ENCODE peak calls at places on chromosomes 16 and 17, in eight cellular contexts. E, G, Q, Y, L, J, R and B are unnamed samples.

GRCh38 chr16:707062-707538 is 1.5 kb upstream of the FBXL16 start:
- DNase-seq in E (no peak), G (no peak), Q (no peak), Y (no peak), L (no peak), J (no peak), R (no peak), B (no peak)

GRCh38 chr16:63689068-63689467 is 1432.8 kb downstream of the CDH11 start:
- DNase-seq in E (no peak), G (no peak), Q (no peak), Y (no peak), L (no peak), J (no peak), R (no peak), B (no peak)

GRCh38 chr16:81480856-81481821 is 36.5 kb downstream of the CMIP start:
- DNase-seq in E (no peak), G (no peak), Q (peak), Y (peak), L (no peak), J (peak), R (no peak), B (no peak)

GRCh38 chr16:85327731-85328664 is 215.7 kb upstream of the CIBAR2 start:
- DNase-seq in E (no peak), G (no peak), Q (no peak), Y (peak), L (no peak), J (no peak), R (no peak), B (no peak)

GRCh38 chr17:35241520-35241919 is 1.4 kb upstream of the SLFN5 start:
- DNase-seq in E (no peak), G (no peak), Q (no peak), Y (no peak), L (no peak), J (no peak), R (no peak), B (no peak)

GRCh38 chr17:57370051-57370581 is 113.8 kb downstream of the MSI2 start:
- DNase-seq in E (peak), G (no peak), Q (peak), Y (peak), L (no peak), J (no peak), R (no peak), B (peak)

GRCh38 chr17:28727727-28728363 is 743 bp upstream of the NEK8 start:
- DNase-seq in E (peak), G (peak), Q (peak), Y (peak), L (no peak), J (peak), R (peak), B (peak)

GRCh38 chr16:2149630-2150417 is 1.4 kb downstream of the RAB26 start:
- DNase-seq in E (no peak), G (no peak), Q (peak), Y (no peak), L (peak), J (peak), R (no peak), B (no peak)

GRCh38 chr17:9173386-9173983 is 152.2 kb downstream of the NTN1 start:
- DNase-seq in E (no peak), G (no peak), Q (no peak), Y (no peak), L (no peak), J (no peak), R (no peak), B (no peak)

GRCh38 chr16:80693553-80693952 is 110.8 kb downstream of the CDYL2 start:
- DNase-seq in E (no peak), G (no peak), Q (no peak), Y (no peak), L (no peak), J (no peak), R (no peak), B (no peak)

GRCh38 chr16:11448796-11449416 is 103.6 kb downstream of the RMI2 start:
- DNase-seq in E (no peak), G (no peak), Q (no peak), Y (no peak), L (no peak), J (no peak), R (no peak), B (no peak)

GRCh38 chr16:11449716-11450115 is 104.5 kb downstream of the RMI2 start:
- DNase-seq in E (no peak), G (no peak), Q (no peak), Y (no peak), L (no peak), J (no peak), R (no peak), B (no peak)

GRCh38 chr16:11446566-11447119 is 101.4 kb downstream of the RMI2 start:
- DNase-seq in E (no peak), G (no peak), Q (no peak), Y (no peak), L (no peak), J (no peak), R (no peak), B (no peak)

GRCh38 chr16:11447272-11447671 is 102.0 kb downstream of the RMI2 start:
- DNase-seq in E (no peak), G (no peak), Q (no peak), Y (no peak), L (no peak), J (no peak), R (no peak), B (no peak)

GRCh38 chr16:11447836-11448235 is 102.6 kb downstream of the RMI2 start:
- DNase-seq in E (no peak), G (no peak), Q (no peak), Y (no peak), L (no peak), J (no peak), R (no peak), B (no peak)
- H3K27ac ChIP-seq in E (no peak), G (no peak), Q (no peak), Y (no peak), L (no peak), J (no peak), R (no peak), B (no peak)

GRCh38 chr16:3496386-3496785 is 1.1 kb upstream of the C16orf90 start:
- DNase-seq in E (no peak), G (peak), Q (no peak), Y (no peak), L (peak), J (no peak), R (no peak), B (no peak)

GRCh38 chr16:3498988-3499387 is 1.8 kb upstream of the CLUAP1 start:
- DNase-seq in E (no peak), G (peak), Q (no peak), Y (no peak), L (peak), J (no peak), R (no peak), B (no peak)

GRCh38 chr16:3497771-3498170 is 2.5 kb upstream of the C16orf90 start:
- DNase-seq in E (no peak), G (peak), Q (no peak), Y (no peak), L (peak), J (no peak), R (no peak), B (no peak)

GRCh38 chr16:3503513-3503912 is 2.7 kb downstream of the CLUAP1 start:
- DNase-seq in E (peak), G (peak), Q (no peak), Y (no peak), L (no peak), J (no peak), R (no peak), B (no peak)

DNA sequence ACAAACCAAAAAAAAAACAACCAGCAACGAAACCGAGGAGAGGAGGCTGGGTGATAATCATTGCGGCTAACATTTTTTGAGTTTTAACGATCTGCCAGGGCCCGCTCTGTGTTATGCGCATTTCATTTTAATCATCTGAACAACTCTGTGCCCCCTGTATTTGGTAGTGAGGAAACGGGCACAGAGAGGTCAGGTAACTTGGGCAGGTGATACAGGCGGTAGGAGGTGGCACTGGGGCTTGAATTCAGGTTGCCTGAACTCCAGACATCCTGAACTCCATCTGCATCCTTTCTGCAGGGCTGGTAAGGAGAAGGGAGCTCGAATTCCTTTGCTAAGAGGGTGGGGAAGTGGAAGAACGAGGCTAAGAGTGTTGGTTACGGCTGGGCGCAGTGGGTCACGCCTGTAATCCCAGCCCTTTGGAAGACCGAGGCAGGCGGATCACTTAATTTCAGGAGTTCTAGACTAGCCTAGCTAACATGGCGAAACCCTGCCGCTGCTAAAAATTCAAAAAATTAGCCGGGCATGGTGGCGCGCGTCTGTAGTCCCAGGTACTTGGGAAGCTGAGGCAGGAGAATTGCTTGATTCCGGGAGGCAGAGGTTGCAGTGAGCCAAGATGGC is 1.1 kb downstream of the CLUAP1 start:
- DNase-seq in E (no peak), G (peak), Q (no peak), Y (no peak), L (peak), J (no peak), R (no peak), B (no peak)
- H3K27ac ChIP-seq in E (no peak), G (no peak), Q (peak), Y (no peak), L (no peak), J (no peak), R (no peak), B (peak)

GRCh38 chr16:89344314-89344828 is 126.9 kb downstream of the ZNF778 start:
- DNase-seq in E (no peak), G (no peak), Q (no peak), Y (no peak), L (peak), J (no peak), R (no peak), B (no peak)
- H3K27ac ChIP-seq in E (no peak), G (no peak), Q (no peak), Y (peak), L (no peak), J (no peak), R (peak), B (peak)

GRCh38 chr17:17926840-17927449 is 45.3 kb downstream of the TOM1L2 start:
- DNase-seq in E (no peak), G (no peak), Q (peak), Y (no peak), L (no peak), J (no peak), R (no peak), B (no peak)
- H3K27ac ChIP-seq in E (no peak), G (no peak), Q (no peak), Y (no peak), L (no peak), J (peak), R (no peak), B (no peak)

GRCh38 chr17:49647256-49647585 is 30.7 kb downstream of the SPOP start:
- DNase-seq in E (no peak), G (no peak), Q (no peak), Y (no peak), L (no peak), J (no peak), R (no peak), B (no peak)

GRCh38 chr17:49640556-49640955 is 37.3 kb downstream of the SPOP start:
- DNase-seq in E (no peak), G (no peak), Q (no peak), Y (no peak), L (no peak), J (no peak), R (no peak), B (no peak)

GRCh38 chr17:49646391-49647255 is 31.3 kb downstream of the SPOP start:
- DNase-seq in E (peak), G (no peak), Q (peak), Y (peak), L (no peak), J (peak), R (no peak), B (peak)

GRCh38 chr17:49645654-49646053 is 32.2 kb downstream of the SPOP start:
- DNase-seq in E (no peak), G (no peak), Q (no peak), Y (peak), L (no peak), J (no peak), R (no peak), B (no peak)
- H3K27ac ChIP-seq in E (peak), G (no peak), Q (no peak), Y (peak), L (peak), J (no peak), R (peak), B (peak)